ENCODE peak calls at places on chromosomes 2 and 18, in eight cellular contexts. H is left ventricle myocardium inferior; C is Karpas-422; Q is OCI-LY7; A is sigmoid colon; G is effector memory CD4-positive, alpha-beta T cell; U is SJSA1; L is neural progenitor cell. S is an unnamed sample.

GRCh38 chr2:86518498-86518897 is 44.7 kb downstream of the CHMP3 start:
- DNase-seq in A (no peak), Q (peak; percentile 4), G (no peak), L (peak; percentile 43), H (no peak), C (peak; percentile 82), U (no peak), S (peak; percentile 34)

GRCh38 chr2:145752091-145752806 is 1232.3 kb upstream of the ZEB2 start:
- DNase-seq in A (no peak), L (peak; percentile 74), Q (peak; percentile 79), H (no peak), U (no peak), G (no peak), C (peak; percentile 88), S (peak; percentile 10)

GRCh38 chr2:191382801-191383200 is 137.6 kb downstream of the MYO1B start:
- DNase-seq in A (no peak), G (no peak), H (no peak), U (no peak), L (no peak), Q (no peak), C (no peak), S (peak; percentile 87)

GRCh38 chr2:136006658-136007057 is 21.2 kb upstream of the DARS1 start:
- DNase-seq in U (no peak), L (no peak), C (no peak), G (no peak), A (no peak), Q (no peak), H (no peak), S (no peak)

GRCh38 chr2:60808330-60808801 is 52.3 kb downstream of the PAPOLG start:
- DNase-seq in H (no peak), U (no peak), A (no peak), L (no peak), C (no peak), Q (no peak), G (no peak), S (no peak)

GRCh38 chr2:85834456-85834855 is 54.3 kb downstream of the ST3GAL5 start:
- DNase-seq in H (no peak), A (no peak), L (no peak), Q (no peak), G (no peak), U (no peak), C (no peak), S (no peak)

GRCh38 chr2:15668611-15669305 is 77.1 kb downstream of the DDX1 start:
- DNase-seq in Q (no peak), G (no peak), C (no peak), H (no peak), A (no peak), U (no peak), L (peak; percentile 25), S (no peak)

GRCh38 chr2:196963961-196964360 is 37.5 kb upstream of the PGAP1 start:
- DNase-seq in A (no peak), C (no peak), G (no peak), Q (no peak), H (no peak), L (no peak), U (no peak), S (peak; percentile 60)

GRCh38 chr2:63047534-63048281 is 2.9 kb upstream of the OTX1 start:
- DNase-seq in L (peak; percentile 76), U (no peak), H (no peak), G (no peak), Q (no peak), C (no peak), A (peak; percentile 64), S (no peak)

GRCh38 chr2:174788291-174788929 is 24.1 kb upstream of the CHRNA1 start:
- DNase-seq in H (no peak), L (peak; percentile 39), A (no peak), C (peak; percentile 44), G (no peak), U (peak; percentile 89), Q (peak; percentile 15), S (no peak)

GRCh38 chr2:164976301-164976700 is 21.0 kb upstream of the SLC38A11 start:
- DNase-seq in Q (no peak), G (no peak), U (no peak), A (no peak), H (no peak), C (no peak), L (no peak), S (no peak)

GRCh38 chr18:6058941-6059340 is 163.6 kb upstream of the TMEM200C start:
- DNase-seq in Q (no peak), C (no peak), L (peak; percentile 61), G (no peak), H (peak; percentile 42), A (no peak), U (no peak), S (no peak)

GRCh38 chr18:23281626-23282436 is 146.5 kb downstream of the CABLES1 start:
- DNase-seq in U (peak; percentile 71), L (no peak), C (peak; percentile 90), H (no peak), A (peak; percentile 17), Q (no peak), G (no peak), S (peak; percentile 68)

GRCh38 chr2:236246711-236247246 is 17.4 kb downstream of the ASB18 start:
- DNase-seq in Q (no peak), C (no peak), U (no peak), H (no peak), L (no peak), G (no peak), A (no peak), S (no peak)

GRCh38 chr2:31748041-31748440 is 167.3 kb upstream of the SRD5A2 start:
- DNase-seq in G (no peak), U (no peak), C (no peak), A (no peak), L (no peak), Q (no peak), H (no peak), S (no peak)

GRCh38 chr2:237603718-237604362 is 13.3 kb upstream of the RAB17 start:
- DNase-seq in Q (peak; percentile 24), A (no peak), H (no peak), C (no peak), L (peak; percentile 44), G (peak; percentile 50), U (no peak), S (peak; percentile 37)

GRCh38 chr18:9434240-9434701 is 41.0 kb upstream of the RALBP1 start:
- DNase-seq in Q (no peak), H (no peak), C (no peak), G (no peak), U (peak; percentile 32), A (no peak), L (peak; percentile 89), S (no peak)

GRCh38 chr18:56870982-56871381 is 219.8 kb downstream of the WDR7 start:
- DNase-seq in L (no peak), C (no peak), Q (no peak), U (no peak), A (no peak), H (no peak), G (no peak), S (no peak)

GRCh38 chr2:37375721-37376399 is 31.4 kb downstream of the QPCT start:
- DNase-seq in U (no peak), L (no peak), C (no peak), A (no peak), G (no peak), H (no peak), Q (no peak), S (no peak)

GRCh38 chr2:210503622-210504300 is 27.2 kb upstream of the LANCL1 start:
- DNase-seq in U (no peak), H (no peak), Q (no peak), A (no peak), C (no peak), G (no peak), L (peak; percentile 34), S (no peak)

DNA sequence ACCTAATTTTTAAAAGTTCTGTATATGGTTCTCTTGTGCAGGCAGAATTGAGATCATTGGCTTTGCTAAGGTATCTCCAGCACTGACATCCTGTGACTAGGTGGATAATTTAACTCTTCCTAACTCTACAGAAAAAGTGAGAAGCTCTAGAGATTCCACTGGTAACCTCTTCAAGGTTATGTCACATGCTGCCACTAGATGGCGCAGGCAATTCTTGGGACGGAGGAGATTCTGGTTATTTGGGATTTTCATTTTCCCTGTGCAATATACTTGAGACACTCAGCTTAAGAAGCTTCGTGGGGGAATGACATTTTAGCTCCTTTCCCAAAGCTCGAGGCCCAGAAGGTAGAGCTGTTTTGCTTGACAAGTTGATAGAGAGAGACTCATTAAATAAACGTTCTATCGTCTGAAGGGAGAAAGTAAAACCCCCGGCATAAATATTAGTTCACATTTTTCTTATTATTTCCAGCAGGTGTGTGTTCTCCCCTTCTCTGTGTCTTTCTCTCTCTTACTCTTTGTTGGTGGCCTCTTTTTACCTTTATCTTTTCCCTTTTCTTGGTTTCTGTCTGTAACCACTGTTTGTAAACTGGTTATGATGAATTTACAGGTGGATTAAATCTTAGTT is 26.6 kb upstream of the LANCL1 start:
- DNase-seq in C (peak; percentile 75), L (peak; percentile 57), U (no peak), G (no peak), Q (peak; percentile 48), H (peak; percentile 20), A (no peak), S (peak; percentile 81)
- H3K4me3 ChIP-seq in C (no peak overlapping the region), L (no peak overlapping the region), U (peak overlapping the region; percentile 11), G (no peak overlapping the region), Q (no peak overlapping the region), H (peak overlapping the region; percentile 41), A (no peak overlapping the region), S (peak overlapping the region; percentile 50)

GRCh38 chr2:113173563-113174368 is at the start of gene PSD4:
- DNase-seq in A (no peak), G (peak; percentile 80), L (no peak), C (peak; percentile 94), H (peak; percentile 65), U (no peak), Q (peak; percentile 91), S (peak; percentile 70)
- H3K4me1 ChIP-seq in A (no peaks in the 10 kb centered on the region), G (peaks cover 81% of the 10 kb centered on the region), L (peaks cover 5% of the 10 kb centered on the region), C (peaks cover 24% of the 10 kb centered on the region), H (no peaks in the 10 kb centered on the region), U (no peaks in the 10 kb centered on the region), Q (peaks cover 30% of the 10 kb centered on the region), S (peaks cover 2% of the 10 kb centered on the region)

DNA sequence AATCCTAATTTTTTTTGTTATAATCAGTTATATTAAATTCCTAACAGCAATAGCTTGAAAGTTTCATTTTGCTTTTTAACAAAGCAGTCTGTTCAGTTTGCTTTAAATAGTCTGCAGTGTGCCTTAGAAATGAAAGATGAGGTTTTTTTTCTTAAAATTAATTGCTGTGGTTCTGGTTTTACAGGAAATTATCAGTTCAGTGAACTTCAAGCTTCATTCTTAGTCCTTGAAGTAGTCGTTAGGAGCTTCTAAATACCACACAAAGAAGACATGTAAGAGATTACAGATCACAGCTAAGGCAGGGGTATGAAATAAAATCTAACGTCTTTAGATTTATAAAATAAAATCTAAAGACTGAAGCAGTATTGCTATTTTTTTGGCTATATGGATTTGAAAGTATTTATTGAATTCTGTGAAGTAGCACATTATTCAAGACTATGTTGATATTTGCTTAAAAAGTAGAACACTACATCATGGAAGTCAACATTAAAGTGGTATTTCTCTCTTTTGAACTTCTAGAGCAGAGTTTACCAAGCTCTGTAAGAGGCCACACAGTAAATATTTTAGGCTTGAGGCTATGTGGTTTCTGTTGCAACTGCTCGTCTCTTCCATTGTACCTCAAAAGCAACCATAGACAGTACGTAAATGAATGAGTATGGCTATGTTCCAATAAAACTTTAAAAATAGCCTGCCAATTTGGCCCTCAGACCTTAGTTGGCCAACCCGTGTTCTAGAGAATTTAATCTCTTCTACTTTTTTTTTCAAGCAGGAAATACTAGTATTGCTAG is 81.5 kb upstream of the STON1 start:
- DNase-seq in G (no peak), Q (no peak), L (no peak), A (no peak), H (no peak), C (no peak), U (no peak), S (no peak)
- H3K4me3 ChIP-seq in G (peak overlapping the region; percentile 3), Q (no peak overlapping the region), L (no peak overlapping the region), A (no peak overlapping the region), H (no peak overlapping the region), C (no peak overlapping the region), U (no peak overlapping the region), S (no peak overlapping the region)

GRCh38 chr2:7599462-7600258 is 682.4 kb downstream of the RNF144A start:
- DNase-seq in G (no peak), Q (no peak), H (no peak), L (no peak), C (no peak), A (no peak), U (no peak), S (no peak)
- H3K4me1 ChIP-seq in G (no peaks in the 10 kb centered on the region), Q (peaks cover 31% of the 10 kb centered on the region), H (no peaks in the 10 kb centered on the region), L (no peaks in the 10 kb centered on the region), C (peaks cover 26% of the 10 kb centered on the region), A (no peaks in the 10 kb centered on the region), U (no peaks in the 10 kb centered on the region), S (no peaks in the 10 kb centered on the region)